ENCODE peak calls at places on chromosomes 7 and 10, in six cellular contexts. J is type B pancreatic cell, S is GM03348, F is NCI-H187, L is SK-N-SH, T is GM20000. P is an unnamed sample.

GRCh38 chr7:152865461-152865860 is 105.9 kb downstream of the ACTR3B start:
- DNase-seq in L (no peak), F (no peak), J (no peak), S (no peak), T (no peak), P (no peak)

GRCh38 chr7:142328006-142328405 is 70.1 kb upstream of the PRSS58 start:
- DNase-seq in S (no peak), F (no peak), L (no peak), J (no peak), T (no peak), P (no peak)

GRCh38 chr10:22280078-22280477 is 36.1 kb upstream of the COMMD3 start:
- DNase-seq in S (no peak), J (no peak), L (no peak), T (no peak), F (no peak), P (no peak)

GRCh38 chr10:70952921-70953320 is 64.6 kb upstream of the PCBD1 start:
- DNase-seq in T (no peak), L (no peak), F (no peak), J (no peak), S (no peak), P (no peak)

GRCh38 chr10:15427836-15428414 is 56.8 kb upstream of the FAM171A1 start:
- DNase-seq in J (no peak), S (peak), L (peak), F (no peak), T (no peak), P (peak)

GRCh38 chr10:74548676-74549075 is 277.7 kb upstream of the KAT6B start:
- DNase-seq in J (no peak), T (no peak), S (no peak), L (no peak), F (no peak), P (no peak)

GRCh38 chr7:30254717-30255095 is 29.7 kb upstream of the ZNRF2 start:
- DNase-seq in F (no peak), S (no peak), T (no peak), L (no peak), J (no peak), P (no peak)

GRCh38 chr7:24978837-24979469 is 1.0 kb downstream of the OSBPL3 start:
- DNase-seq in F (no peak), J (no peak), T (no peak), L (no peak), S (no peak), P (no peak)

GRCh38 chr10:110860576-110861241 is 11.0 kb upstream of the PDCD4 start:
- DNase-seq in T (no peak), F (no peak), L (no peak), J (no peak), S (no peak), P (no peak)

GRCh38 chr10:72720814-72721665 is 29.1 kb downstream of the MCU start:
- DNase-seq in J (no peak), S (no peak), L (no peak), T (no peak), F (no peak), P (no peak)

GRCh38 chr10:15863323-15863722 is 3.0 kb upstream of the MINDY3 start:
- DNase-seq in J (no peak), S (no peak), L (no peak), T (no peak), F (no peak), P (no peak)

GRCh38 chr7:143497008-143497795 is 19.5 kb downstream of the TAS2R41 start:
- DNase-seq in F (no peak), T (no peak), S (no peak), L (no peak), J (no peak), P (no peak)

GRCh38 chr10:97895084-97895483 is 45.4 kb downstream of the GOLGA7B start:
- DNase-seq in S (no peak), L (no peak), T (no peak), F (no peak), J (no peak), P (no peak)

GRCh38 chr7:74606101-74606908 is 51.2 kb upstream of the GTF2I start:
- DNase-seq in L (peak), J (no peak), F (peak), T (peak), S (peak), P (peak)

GRCh38 chr10:113236998-113237397 is 287.0 kb downstream of the TCF7L2 start:
- DNase-seq in J (no peak), S (no peak), L (no peak), F (no peak), T (no peak), P (no peak)

GRCh38 chr7:30422922-30423321 is 55.7 kb downstream of the NOD1 start:
- DNase-seq in L (no peak), F (no peak), J (no peak), T (no peak), S (no peak), P (no peak)

GRCh38 chr7:27198138-27198841 is 1.6 kb downstream of the HOXA13 start:
- DNase-seq in T (no peak), J (peak), S (no peak), L (no peak), F (no peak), P (no peak)

GRCh38 chr7:81268551-81268950 is 349.7 kb upstream of the SEMA3C start:
- DNase-seq in F (no peak), J (no peak), L (no peak), T (no peak), S (peak), P (no peak)

GRCh38 chr10:112209534-112210200 is 26.1 kb upstream of the GPAM start:
- DNase-seq in L (peak), T (no peak), J (no peak), S (peak), F (no peak), P (no peak)

GRCh38 chr7:155296788-155297516 is 726 bp upstream of the INSIG1 start:
- DNase-seq in S (peak), T (peak), J (no peak), F (no peak), L (no peak), P (peak)

GRCh38 chr7:151420144-151420543 is 10.3 kb upstream of the WDR86 start:
- DNase-seq in J (no peak), L (no peak), F (no peak), T (no peak), S (no peak), P (no peak)

GRCh38 chr10:62153191-62153590 is 115.5 kb downstream of the RTKN2 start:
- DNase-seq in L (no peak), F (no peak), S (peak), J (no peak), T (no peak), P (no peak)

GRCh38 chr10:76397957-76398665 is 966.7 kb downstream of the LRMDA start:
- DNase-seq in F (no peak), L (no peak), S (no peak), T (no peak), J (no peak), P (no peak)

GRCh38 chr10:47353351-47353750 is 5.2 kb downstream of the RBP3 start:
- DNase-seq in T (no peak), J (no peak), S (no peak), F (no peak), L (no peak), P (no peak)

GRCh38 chr7:47357863-47358262 is 224.0 kb downstream of the TNS3 start:
- DNase-seq in T (no peak), L (no peak), J (no peak), F (no peak), S (no peak), P (no peak)

GRCh38 chr10:21095494-21096055 is 198.5 kb upstream of the NEBL start:
- DNase-seq in J (no peak), T (no peak), S (no peak), L (no peak), F (no peak), P (no peak)

GRCh38 chr7:146956323-146956722 is 839.7 kb downstream of the CNTNAP2 start:
- DNase-seq in J (no peak), S (no peak), F (no peak), L (no peak), T (no peak), P (no peak)